ENCODE peak calls at places on chromosomes 6 and 20, in nine cellular contexts. One of them, this sample, is unnamed.

GRCh38 chr6:32845381-32845884 is 1.6 kb upstream of the PSMB8 start:
- DNase-seq in GM04504: no peak
- DNase-seq in suprapubic skin: no peak
- DNase-seq in DMS153: no peak
- DNase-seq in activated CD4-positive, alpha-beta T cell treated with anti-CD3 and anti-CD28 coated beads, Interleukin-2, amount 50 U/mL, for 1 hour: peak
- DNase-seq in ACHN: no peak
- DNase-seq in IMR-90: no peak
- DNase-seq in iPS DF 19.7: no peak
- DNase-seq in chondrocyte: no peak
- DNase-seq in this sample: no peak

GRCh38 chr6:107354470-107354869 is 104.9 kb downstream of the PDSS2 start:
- DNase-seq in GM04504: no peak
- DNase-seq in iPS DF 19.7: no peak
- DNase-seq in suprapubic skin: no peak
- DNase-seq in DMS153: no peak
- DNase-seq in ACHN: no peak
- DNase-seq in chondrocyte: no peak
- DNase-seq in activated CD4-positive, alpha-beta T cell treated with anti-CD3 and anti-CD28 coated beads, Interleukin-2, amount 50 U/mL, for 1 hour: no peak
- DNase-seq in IMR-90: no peak
- DNase-seq in this sample: no peak

GRCh38 chr6:148867851-148868250 is 121.0 kb downstream of the UST start:
- DNase-seq in activated CD4-positive, alpha-beta T cell treated with anti-CD3 and anti-CD28 coated beads, Interleukin-2, amount 50 U/mL, for 1 hour: no peak
- DNase-seq in suprapubic skin: no peak
- DNase-seq in chondrocyte: no peak
- DNase-seq in ACHN: no peak
- DNase-seq in IMR-90: peak
- DNase-seq in GM04504: no peak
- DNase-seq in iPS DF 19.7: no peak
- DNase-seq in DMS153: no peak
- DNase-seq in this sample: no peak

GRCh38 chr6:68238097-68238597 is 396.9 kb upstream of the ADGRB3 start:
- DNase-seq in GM04504: no peak
- DNase-seq in ACHN: peak
- DNase-seq in activated CD4-positive, alpha-beta T cell treated with anti-CD3 and anti-CD28 coated beads, Interleukin-2, amount 50 U/mL, for 1 hour: no peak
- DNase-seq in suprapubic skin: no peak
- DNase-seq in IMR-90: no peak
- DNase-seq in DMS153: no peak
- DNase-seq in iPS DF 19.7: no peak
- DNase-seq in chondrocyte: no peak
- DNase-seq in this sample: no peak

GRCh38 chr6:157638779-157639178 is 184.3 kb upstream of the SNX9 start:
- DNase-seq in chondrocyte: no peak
- DNase-seq in activated CD4-positive, alpha-beta T cell treated with anti-CD3 and anti-CD28 coated beads, Interleukin-2, amount 50 U/mL, for 1 hour: no peak
- DNase-seq in ACHN: no peak
- DNase-seq in IMR-90: no peak
- DNase-seq in suprapubic skin: no peak
- DNase-seq in iPS DF 19.7: no peak
- DNase-seq in GM04504: no peak
- DNase-seq in DMS153: no peak
- DNase-seq in this sample: no peak

GRCh38 chr6:147384737-147385710 is 123.5 kb upstream of the SAMD5 start:
- DNase-seq in DMS153: no peak
- DNase-seq in ACHN: no peak
- DNase-seq in suprapubic skin: no peak
- DNase-seq in IMR-90: no peak
- DNase-seq in chondrocyte: no peak
- DNase-seq in activated CD4-positive, alpha-beta T cell treated with anti-CD3 and anti-CD28 coated beads, Interleukin-2, amount 50 U/mL, for 1 hour: no peak
- DNase-seq in GM04504: no peak
- DNase-seq in iPS DF 19.7: no peak
- DNase-seq in this sample: no peak

GRCh38 chr6:127198549-127198948 is 68.1 kb upstream of the RNF146 start:
- DNase-seq in IMR-90: peak
- DNase-seq in GM04504: no peak
- DNase-seq in ACHN: no peak
- DNase-seq in iPS DF 19.7: no peak
- DNase-seq in activated CD4-positive, alpha-beta T cell treated with anti-CD3 and anti-CD28 coated beads, Interleukin-2, amount 50 U/mL, for 1 hour: no peak
- DNase-seq in DMS153: no peak
- DNase-seq in suprapubic skin: no peak
- DNase-seq in chondrocyte: no peak
- DNase-seq in this sample: no peak

GRCh38 chr6:77463308-77463880 is at the start of gene HTR1B:
- DNase-seq in ACHN: no peak
- DNase-seq in IMR-90: peak
- DNase-seq in suprapubic skin: no peak
- DNase-seq in chondrocyte: peak
- DNase-seq in iPS DF 19.7: no peak
- DNase-seq in GM04504: no peak
- DNase-seq in DMS153: no peak
- DNase-seq in activated CD4-positive, alpha-beta T cell treated with anti-CD3 and anti-CD28 coated beads, Interleukin-2, amount 50 U/mL, for 1 hour: no peak
- DNase-seq in this sample: no peak

GRCh38 chr6:751765-752164 is 58.8 kb upstream of the EXOC2 start:
- DNase-seq in chondrocyte: no peak
- DNase-seq in ACHN: no peak
- DNase-seq in iPS DF 19.7: no peak
- DNase-seq in DMS153: no peak
- DNase-seq in suprapubic skin: no peak
- DNase-seq in IMR-90: no peak
- DNase-seq in GM04504: no peak
- DNase-seq in activated CD4-positive, alpha-beta T cell treated with anti-CD3 and anti-CD28 coated beads, Interleukin-2, amount 50 U/mL, for 1 hour: no peak
- DNase-seq in this sample: no peak

GRCh38 chr20:32623667-32624157 is 38.6 kb upstream of the NOL4L start:
- DNase-seq in iPS DF 19.7: peak
- DNase-seq in ACHN: no peak
- DNase-seq in chondrocyte: no peak
- DNase-seq in DMS153: peak
- DNase-seq in suprapubic skin: no peak
- DNase-seq in activated CD4-positive, alpha-beta T cell treated with anti-CD3 and anti-CD28 coated beads, Interleukin-2, amount 50 U/mL, for 1 hour: no peak
- DNase-seq in GM04504: no peak
- DNase-seq in IMR-90: no peak
- DNase-seq in this sample: no peak

GRCh38 chr6:12911387-12911960 is 194.9 kb downstream of the PHACTR1 start:
- DNase-seq in chondrocyte: no peak
- DNase-seq in activated CD4-positive, alpha-beta T cell treated with anti-CD3 and anti-CD28 coated beads, Interleukin-2, amount 50 U/mL, for 1 hour: no peak
- DNase-seq in DMS153: no peak
- DNase-seq in GM04504: no peak
- DNase-seq in suprapubic skin: no peak
- DNase-seq in ACHN: peak
- DNase-seq in iPS DF 19.7: no peak
- DNase-seq in IMR-90: peak
- DNase-seq in this sample: no peak

GRCh38 chr6:14612016-14612415 is 494.4 kb downstream of the CD83 start:
- DNase-seq in iPS DF 19.7: no peak
- DNase-seq in ACHN: no peak
- DNase-seq in suprapubic skin: no peak
- DNase-seq in GM04504: peak
- DNase-seq in DMS153: no peak
- DNase-seq in activated CD4-positive, alpha-beta T cell treated with anti-CD3 and anti-CD28 coated beads, Interleukin-2, amount 50 U/mL, for 1 hour: no peak
- DNase-seq in chondrocyte: no peak
- DNase-seq in IMR-90: peak
- DNase-seq in this sample: no peak

GRCh38 chr20:61483336-61484067 is 231.4 kb downstream of the CDH4 start:
- DNase-seq in iPS DF 19.7: no peak
- DNase-seq in IMR-90: no peak
- DNase-seq in activated CD4-positive, alpha-beta T cell treated with anti-CD3 and anti-CD28 coated beads, Interleukin-2, amount 50 U/mL, for 1 hour: no peak
- DNase-seq in DMS153: no peak
- DNase-seq in GM04504: no peak
- DNase-seq in suprapubic skin: no peak
- DNase-seq in ACHN: no peak
- DNase-seq in chondrocyte: no peak
- DNase-seq in this sample: no peak

GRCh38 chr6:147667082-147667481 is 158.6 kb downstream of the SAMD5 start:
- DNase-seq in ACHN: no peak
- DNase-seq in chondrocyte: no peak
- DNase-seq in iPS DF 19.7: no peak
- DNase-seq in suprapubic skin: no peak
- DNase-seq in IMR-90: no peak
- DNase-seq in DMS153: no peak
- DNase-seq in GM04504: no peak
- DNase-seq in activated CD4-positive, alpha-beta T cell treated with anti-CD3 and anti-CD28 coated beads, Interleukin-2, amount 50 U/mL, for 1 hour: no peak
- DNase-seq in this sample: no peak

GRCh38 chr20:62233684-62234083 is 4.6 kb upstream of the OSBPL2 start:
- DNase-seq in ACHN: no peak
- DNase-seq in chondrocyte: no peak
- DNase-seq in GM04504: no peak
- DNase-seq in suprapubic skin: no peak
- DNase-seq in DMS153: no peak
- DNase-seq in iPS DF 19.7: no peak
- DNase-seq in activated CD4-positive, alpha-beta T cell treated with anti-CD3 and anti-CD28 coated beads, Interleukin-2, amount 50 U/mL, for 1 hour: no peak
- DNase-seq in IMR-90: no peak
- DNase-seq in this sample: no peak

GRCh38 chr20:11271920-11272594 is 598.3 kb upstream of the JAG1 start:
- DNase-seq in IMR-90: no peak
- DNase-seq in GM04504: no peak
- DNase-seq in ACHN: no peak
- DNase-seq in activated CD4-positive, alpha-beta T cell treated with anti-CD3 and anti-CD28 coated beads, Interleukin-2, amount 50 U/mL, for 1 hour: no peak
- DNase-seq in suprapubic skin: no peak
- DNase-seq in DMS153: no peak
- DNase-seq in iPS DF 19.7: no peak
- DNase-seq in chondrocyte: no peak
- DNase-seq in this sample: no peak

GRCh38 chr20:6012166-6012565 is 41.7 kb downstream of the LRRN4 start:
- DNase-seq in ACHN: no peak
- DNase-seq in activated CD4-positive, alpha-beta T cell treated with anti-CD3 and anti-CD28 coated beads, Interleukin-2, amount 50 U/mL, for 1 hour: no peak
- DNase-seq in GM04504: no peak
- DNase-seq in DMS153: no peak
- DNase-seq in suprapubic skin: no peak
- DNase-seq in chondrocyte: no peak
- DNase-seq in iPS DF 19.7: no peak
- DNase-seq in IMR-90: no peak
- DNase-seq in this sample: no peak

GRCh38 chr6:130167655-130168054 is 55.1 kb downstream of the SAMD3 start:
- DNase-seq in IMR-90: peak
- DNase-seq in DMS153: no peak
- DNase-seq in iPS DF 19.7: no peak
- DNase-seq in ACHN: no peak
- DNase-seq in activated CD4-positive, alpha-beta T cell treated with anti-CD3 and anti-CD28 coated beads, Interleukin-2, amount 50 U/mL, for 1 hour: no peak
- DNase-seq in chondrocyte: no peak
- DNase-seq in GM04504: peak
- DNase-seq in suprapubic skin: no peak
- DNase-seq in this sample: no peak

GRCh38 chr6:34391023-34391485 is 1.4 kb downstream of the NUDT3 start:
- DNase-seq in GM04504: peak
- DNase-seq in chondrocyte: no peak
- DNase-seq in activated CD4-positive, alpha-beta T cell treated with anti-CD3 and anti-CD28 coated beads, Interleukin-2, amount 50 U/mL, for 1 hour: no peak
- DNase-seq in IMR-90: peak
- DNase-seq in suprapubic skin: no peak
- DNase-seq in ACHN: peak
- DNase-seq in DMS153: no peak
- DNase-seq in iPS DF 19.7: no peak
- DNase-seq in this sample: no peak

GRCh38 chr6:109772961-109773431 is 81.9 kb downstream of the FIG4 start:
- DNase-seq in activated CD4-positive, alpha-beta T cell treated with anti-CD3 and anti-CD28 coated beads, Interleukin-2, amount 50 U/mL, for 1 hour: no peak
- DNase-seq in ACHN: no peak
- DNase-seq in IMR-90: peak
- DNase-seq in DMS153: peak
- DNase-seq in iPS DF 19.7: no peak
- DNase-seq in suprapubic skin: no peak
- DNase-seq in GM04504: no peak
- DNase-seq in chondrocyte: no peak
- DNase-seq in this sample: no peak

GRCh38 chr6:2719053-2719375 is 31.7 kb downstream of the MYLK4 start:
- DNase-seq in chondrocyte: no peak
- DNase-seq in suprapubic skin: no peak
- DNase-seq in DMS153: no peak
- DNase-seq in ACHN: no peak
- DNase-seq in GM04504: no peak
- DNase-seq in IMR-90: peak
- DNase-seq in activated CD4-positive, alpha-beta T cell treated with anti-CD3 and anti-CD28 coated beads, Interleukin-2, amount 50 U/mL, for 1 hour: no peak
- DNase-seq in iPS DF 19.7: no peak
- DNase-seq in this sample: no peak

GRCh38 chr20:23179766-23180403 is 93.8 kb upstream of the CD93 start:
- DNase-seq in iPS DF 19.7: no peak
- DNase-seq in DMS153: no peak
- DNase-seq in activated CD4-positive, alpha-beta T cell treated with anti-CD3 and anti-CD28 coated beads, Interleukin-2, amount 50 U/mL, for 1 hour: no peak
- DNase-seq in IMR-90: no peak
- DNase-seq in suprapubic skin: no peak
- DNase-seq in ACHN: no peak
- DNase-seq in GM04504: no peak
- DNase-seq in chondrocyte: no peak
- DNase-seq in this sample: no peak

GRCh38 chr6:13278184-13278583 is 50.2 kb downstream of the TBC1D7 start:
- DNase-seq in activated CD4-positive, alpha-beta T cell treated with anti-CD3 and anti-CD28 coated beads, Interleukin-2, amount 50 U/mL, for 1 hour: no peak
- DNase-seq in suprapubic skin: no peak
- DNase-seq in DMS153: no peak
- DNase-seq in ACHN: no peak
- DNase-seq in GM04504: no peak
- DNase-seq in IMR-90: no peak
- DNase-seq in iPS DF 19.7: no peak
- DNase-seq in chondrocyte: no peak
- DNase-seq in this sample: no peak

GRCh38 chr6:7827142-7827541 is 83.4 kb downstream of the TXNDC5 start:
- DNase-seq in DMS153: no peak
- DNase-seq in suprapubic skin: no peak
- DNase-seq in GM04504: peak
- DNase-seq in iPS DF 19.7: no peak
- DNase-seq in chondrocyte: no peak
- DNase-seq in ACHN: no peak
- DNase-seq in IMR-90: peak
- DNase-seq in activated CD4-positive, alpha-beta T cell treated with anti-CD3 and anti-CD28 coated beads, Interleukin-2, amount 50 U/mL, for 1 hour: no peak
- DNase-seq in this sample: no peak

GRCh38 chr6:5135783-5136376 is 50.7 kb downstream of the PPP1R3G start:
- DNase-seq in IMR-90: no peak
- DNase-seq in GM04504: no peak
- DNase-seq in suprapubic skin: peak
- DNase-seq in DMS153: no peak
- DNase-seq in activated CD4-positive, alpha-beta T cell treated with anti-CD3 and anti-CD28 coated beads, Interleukin-2, amount 50 U/mL, for 1 hour: peak
- DNase-seq in chondrocyte: no peak
- DNase-seq in ACHN: peak
- DNase-seq in iPS DF 19.7: no peak
- DNase-seq in this sample: peak

GRCh38 chr6:142885182-142885867 is 59.7 kb downstream of the HIVEP2 start:
- DNase-seq in chondrocyte: no peak
- DNase-seq in GM04504: peak
- DNase-seq in suprapubic skin: no peak
- DNase-seq in IMR-90: peak
- DNase-seq in DMS153: peak
- DNase-seq in activated CD4-positive, alpha-beta T cell treated with anti-CD3 and anti-CD28 coated beads, Interleukin-2, amount 50 U/mL, for 1 hour: peak
- DNase-seq in ACHN: peak
- DNase-seq in iPS DF 19.7: peak
- DNase-seq in this sample: peak

GRCh38 chr6:163405412-163406309 is 8.9 kb upstream of the QKI start:
- DNase-seq in ACHN: no peak
- DNase-seq in activated CD4-positive, alpha-beta T cell treated with anti-CD3 and anti-CD28 coated beads, Interleukin-2, amount 50 U/mL, for 1 hour: no peak
- DNase-seq in iPS DF 19.7: no peak
- DNase-seq in GM04504: no peak
- DNase-seq in suprapubic skin: peak
- DNase-seq in IMR-90: no peak
- DNase-seq in DMS153: no peak
- DNase-seq in chondrocyte: no peak
- DNase-seq in this sample: no peak

GRCh38 chr6:154356690-154357089 is at the start of gene IPCEF1:
- DNase-seq in ACHN: no peak
- DNase-seq in chondrocyte: no peak
- DNase-seq in IMR-90: no peak
- DNase-seq in activated CD4-positive, alpha-beta T cell treated with anti-CD3 and anti-CD28 coated beads, Interleukin-2, amount 50 U/mL, for 1 hour: no peak
- DNase-seq in iPS DF 19.7: no peak
- DNase-seq in suprapubic skin: no peak
- DNase-seq in DMS153: no peak
- DNase-seq in GM04504: no peak
- DNase-seq in this sample: no peak

GRCh38 chr6:36387440-36388303 is at the start of gene ETV7:
- DNase-seq in iPS DF 19.7: no peak
- DNase-seq in DMS153: no peak
- DNase-seq in IMR-90: peak
- DNase-seq in chondrocyte: no peak
- DNase-seq in GM04504: no peak
- DNase-seq in ACHN: peak
- DNase-seq in activated CD4-positive, alpha-beta T cell treated with anti-CD3 and anti-CD28 coated beads, Interleukin-2, amount 50 U/mL, for 1 hour: peak
- DNase-seq in suprapubic skin: peak
- DNase-seq in this sample: peak

GRCh38 chr6:151948007-151948745 is 140.7 kb downstream of the ESR1 start:
- DNase-seq in ACHN: no peak
- DNase-seq in suprapubic skin: no peak
- DNase-seq in IMR-90: no peak
- DNase-seq in chondrocyte: no peak
- DNase-seq in DMS153: no peak
- DNase-seq in iPS DF 19.7: no peak
- DNase-seq in activated CD4-positive, alpha-beta T cell treated with anti-CD3 and anti-CD28 coated beads, Interleukin-2, amount 50 U/mL, for 1 hour: no peak
- DNase-seq in GM04504: no peak
- DNase-seq in this sample: no peak

GRCh38 chr20:10247440-10247839 is 28.8 kb downstream of the SNAP25 start:
- DNase-seq in DMS153: no peak
- DNase-seq in suprapubic skin: no peak
- DNase-seq in activated CD4-positive, alpha-beta T cell treated with anti-CD3 and anti-CD28 coated beads, Interleukin-2, amount 50 U/mL, for 1 hour: no peak
- DNase-seq in GM04504: no peak
- DNase-seq in chondrocyte: no peak
- DNase-seq in iPS DF 19.7: no peak
- DNase-seq in ACHN: no peak
- DNase-seq in IMR-90: peak
- DNase-seq in this sample: no peak

This sample was measured in effector CD4-positive, alpha-beta T cell.